ENCODE peak calls at places on chromosome 5, in six cellular contexts. T is HS-5, H is WTC11, U is fibroblast of lung, I is astrocyte of the spinal cord, P is T1000. Z is an unnamed sample.

GRCh38 chr5:75491621-75492020 is 19.8 kb downstream of the CERT1 start:
- DNase-seq in T (no peak), H (no peak), U (no peak), I (no peak), P (no peak), Z (no peak)

GRCh38 chr5:140828402-140828737 is 610 bp downstream of the PCDHA6 start:
- DNase-seq in T (no peak), H (no peak), U (no peak), I (no peak), P (no peak), Z (no peak)

GRCh38 chr5:79109527-79110492 is 1.8 kb upstream of the BHMT start:
- DNase-seq in T (no peak), H (peak), U (no peak), I (no peak), P (no peak), Z (no peak)

GRCh38 chr5:111070272-111071134 is 1.0 kb upstream of the TSLP start:
- DNase-seq in T (no peak), H (peak), U (peak), I (peak), P (no peak), Z (no peak)

GRCh38 chr5:159449925-159450324 is 119.6 kb upstream of the IL12B start:
- DNase-seq in T (no peak), H (no peak), U (peak), I (peak), P (peak), Z (no peak)

GRCh38 chr5:83000922-83001321 is 76.3 kb downstream of the TMEM167A start:
- DNase-seq in T (no peak), H (no peak), U (no peak), I (no peak), P (no peak), Z (no peak)

GRCh38 chr5:135212361-135213033 is 178.5 kb upstream of the PITX1 start:
- DNase-seq in T (no peak), H (no peak), U (no peak), I (no peak), P (no peak), Z (no peak)

GRCh38 chr5:171579849-171580505 is 160.5 kb downstream of the FGF18 start:
- DNase-seq in T (no peak), H (no peak), U (no peak), I (no peak), P (no peak), Z (no peak)

GRCh38 chr5:171647043-171647899 is 138.3 kb upstream of the SMIM23 start:
- DNase-seq in T (no peak), H (no peak), U (peak), I (peak), P (peak), Z (no peak)

GRCh38 chr5:134175874-134176522 is 752 bp downstream of the SKP1 start:
- DNase-seq in T (no peak), H (no peak), U (peak), I (peak), P (no peak), Z (peak)

GRCh38 chr5:159003045-159004030 is 96.4 kb downstream of the EBF1 start:
- DNase-seq in T (no peak), H (no peak), U (peak), I (peak), P (no peak), Z (no peak)

GRCh38 chr5:172645271-172645670 is 4.2 kb downstream of the NEURL1B start:
- DNase-seq in T (no peak), H (no peak), U (no peak), I (no peak), P (no peak), Z (no peak)

GRCh38 chr5:118726891-118727290 is 261.5 kb downstream of the DTWD2 start:
- DNase-seq in T (no peak), H (no peak), U (no peak), I (no peak), P (no peak), Z (no peak)

GRCh38 chr5:137310051-137310730 is 188.9 kb downstream of the SPOCK1 start:
- DNase-seq in T (peak), H (no peak), U (peak), I (peak), P (no peak), Z (peak)

GRCh38 chr5:16540421-16540820 is 74.8 kb upstream of the ZNF622 start:
- DNase-seq in T (peak), H (no peak), U (peak), I (peak), P (no peak), Z (peak)

GRCh38 chr5:72558383-72558782 is 51.2 kb upstream of the ZNF366 start:
- DNase-seq in T (no peak), H (no peak), U (no peak), I (no peak), P (no peak), Z (no peak)

GRCh38 chr5:118762291-118762690 is 226.1 kb downstream of the DTWD2 start:
- DNase-seq in T (no peak), H (peak), U (no peak), I (no peak), P (no peak), Z (no peak)

GRCh38 chr5:9358961-9359686 is 186.8 kb downstream of the SEMA5A start:
- DNase-seq in T (peak), H (no peak), U (peak), I (peak), P (no peak), Z (peak)

GRCh38 chr5:56422060-56422762 is 189.1 kb upstream of the ANKRD55 start:
- DNase-seq in T (no peak), H (no peak), U (no peak), I (no peak), P (no peak), Z (no peak)

GRCh38 chr5:139105621-139106071 is 92.5 kb downstream of the SIL1 start:
- DNase-seq in T (no peak), H (peak), U (no peak), I (no peak), P (no peak), Z (no peak)

GRCh38 chr5:122195784-122196394 is 66.5 kb downstream of the ZNF474 start:
- DNase-seq in T (no peak), H (peak), U (peak), I (peak), P (no peak), Z (no peak)

GRCh38 chr5:142613231-142613630 is 72.7 kb downstream of the FGF1 start:
- DNase-seq in T (peak), H (no peak), U (peak), I (no peak), P (no peak), Z (no peak)

GRCh38 chr5:36406023-36406422 is 104.3 kb upstream of the RANBP3L start:
- DNase-seq in T (no peak), H (no peak), U (no peak), I (no peak), P (no peak), Z (no peak)

GRCh38 chr5:10542151-10542550 is 21.7 kb upstream of the ANKRD33B start:
- DNase-seq in T (no peak), H (no peak), U (peak), I (no peak), P (no peak), Z (no peak)

GRCh38 chr5:108115673-108116072 is 266.2 kb downstream of the FBXL17 start:
- DNase-seq in T (no peak), H (no peak), U (no peak), I (no peak), P (no peak), Z (no peak)

GRCh38 chr5:170393958-170394357 is 4.8 kb upstream of the KCNMB1 start:
- DNase-seq in T (no peak), H (no peak), U (no peak), I (no peak), P (no peak), Z (no peak)

GRCh38 chr5:157290156-157290980 is 24.4 kb downstream of the CYFIP2 start:
- DNase-seq in T (peak), H (no peak), U (peak), I (peak), P (peak), Z (no peak)

GRCh38 chr5:117829646-117830045 is 1158.7 kb downstream of the DTWD2 start:
- DNase-seq in T (no peak), H (peak), U (no peak), I (no peak), P (no peak), Z (no peak)

GRCh38 chr5:36150676-36151433 is 832 bp downstream of the LMBRD2 start:
- DNase-seq in T (peak), H (peak), U (peak), I (peak), P (peak), Z (peak)

GRCh38 chr5:159456261-159456660 is 126.0 kb upstream of the IL12B start:
- DNase-seq in T (no peak), H (no peak), U (no peak), I (no peak), P (no peak), Z (no peak)

GRCh38 chr5:68458416-68458815 is 242.9 kb downstream of the PIK3R1 start:
- DNase-seq in T (no peak), H (no peak), U (peak), I (no peak), P (no peak), Z (no peak)

GRCh38 chr5:43140286-43140685 is 19.6 kb downstream of the ZNF131 start:
- DNase-seq in T (no peak), H (no peak), U (peak), I (no peak), P (no peak), Z (no peak)

GRCh38 chr5:4862500-4862899 is 277.6 kb upstream of the ADAMTS16 start:
- DNase-seq in T (peak), H (no peak), U (peak), I (peak), P (no peak), Z (no peak)

GRCh38 chr5:174714751-174715150 is 9.6 kb upstream of the MSX2 start:
- DNase-seq in T (no peak), H (no peak), U (no peak), I (no peak), P (no peak), Z (no peak)

GRCh38 chr5:142584843-142585242 is 101.0 kb downstream of the FGF1 start:
- DNase-seq in T (no peak), H (no peak), U (peak), I (no peak), P (no peak), Z (no peak)

GRCh38 chr5:52983731-52984620 is 5.2 kb upstream of the ITGA2 start:
- DNase-seq in T (no peak), H (no peak), U (peak), I (no peak), P (no peak), Z (no peak)

GRCh38 chr5:132591140-132591539 is 34.4 kb downstream of the RAD50 start:
- DNase-seq in T (no peak), H (no peak), U (peak), I (peak), P (no peak), Z (peak)